ENCODE peak calls at places on chromosomes 5 and 9, in seven cellular contexts. T is T47D; K is activated CD8-positive, alpha-beta memory T cell treated with anti-CD3 and anti-CD28 coated beads, Interleukin-2, amount 50 U/mL, for 4 hours; W is ACHN; A is NCI-H1092 treated with DMSO at 0.1 percent for 48 hours; S is natural killer cell; Z is IMR-90. P is an unnamed sample.

GRCh38 chr9:125949247-125949646 is 202.1 kb downstream of the PBX3 start:
- DNase-seq in T (peak), K (no peak), Z (no peak), W (peak), A (no peak), S (no peak), P (no peak)

GRCh38 chr5:113092683-113093082 is 116.1 kb downstream of the DCP2 start:
- DNase-seq in S (no peak), K (no peak), A (no peak), W (no peak), Z (no peak), T (no peak), P (no peak)

GRCh38 chr9:89789922-89790510 is 185.2 kb downstream of the GADD45G start:
- DNase-seq in S (no peak), A (no peak), T (no peak), W (no peak), K (no peak), Z (no peak), P (no peak)

GRCh38 chr5:168583742-168584482 is 4.7 kb upstream of the PANK3 start:
- DNase-seq in S (no peak), Z (no peak), K (no peak), W (no peak), A (no peak), T (no peak), P (no peak)

GRCh38 chr9:127788337-127789011 is 2.6 kb downstream of the CDK9 start:
- DNase-seq in T (no peak), A (no peak), W (no peak), K (no peak), Z (no peak), S (no peak), P (no peak)

GRCh38 chr9:69173497-69173890 is 583 bp upstream of the TJP2 start:
- DNase-seq in T (no peak), W (no peak), K (no peak), Z (no peak), A (no peak), S (no peak), P (no peak)

GRCh38 chr5:76114192-76114795 is 31.1 kb downstream of the SV2C start:
- DNase-seq in A (no peak), W (no peak), Z (no peak), T (no peak), S (no peak), K (no peak), P (no peak)

GRCh38 chr5:67045816-67046740 is 150.5 kb downstream of the CD180 start:
- DNase-seq in S (no peak), A (no peak), W (no peak), K (no peak), T (no peak), Z (peak), P (no peak)

GRCh38 chr9:100228352-100228869 is 124.3 kb downstream of the TEX10 start:
- DNase-seq in T (no peak), A (no peak), S (no peak), K (no peak), Z (no peak), W (no peak), P (no peak)

GRCh38 chr9:134152022-134152448 is 12.3 kb downstream of the RNU6ATAC start:
- DNase-seq in W (no peak), T (no peak), K (no peak), Z (no peak), A (no peak), S (no peak), P (no peak)

GRCh38 chr9:75071530-75072122 is 16.3 kb downstream of the NMRK1 start:
- DNase-seq in T (no peak), Z (no peak), S (no peak), A (no peak), W (no peak), K (peak), P (no peak)

GRCh38 chr9:95641591-95641990 is 124.8 kb upstream of the PTCH1 start:
- DNase-seq in K (no peak), A (peak), Z (no peak), W (no peak), T (no peak), S (no peak), P (no peak)

GRCh38 chr9:136558373-136558772 is 12.5 kb upstream of the NOTCH1 start:
- DNase-seq in W (no peak), K (no peak), S (no peak), T (no peak), A (no peak), Z (no peak), P (no peak)

GRCh38 chr9:95003694-95004451 is 277.4 kb downstream of the AOPEP start:
- DNase-seq in T (peak), A (peak), W (peak), K (no peak), S (no peak), Z (peak), P (peak)

GRCh38 chr5:74641778-74642542 is 1.4 kb upstream of the ENC1 start:
- DNase-seq in S (no peak), W (peak), K (no peak), Z (peak), A (peak), T (peak), P (peak)

GRCh38 chr9:87008667-87009066 is 61.4 kb upstream of the GAS1 start:
- DNase-seq in T (no peak), A (no peak), K (no peak), W (no peak), S (no peak), Z (no peak), P (no peak)

GRCh38 chr5:65961644-65962043 is 35.3 kb downstream of the ERBIN start:
- DNase-seq in T (no peak), A (no peak), S (no peak), Z (peak), W (peak), K (no peak), P (no peak)

GRCh38 chr5:58056546-58056945 is 403.3 kb downstream of the PLK2 start:
- DNase-seq in Z (peak), W (no peak), K (no peak), A (no peak), S (no peak), T (peak), P (no peak)

GRCh38 chr5:164680812-164681211 is 1175.4 kb downstream of the MAT2B start:
- DNase-seq in S (no peak), W (no peak), Z (no peak), A (no peak), K (no peak), T (no peak), P (no peak)

GRCh38 chr5:19064094-19064493 is 923.9 kb downstream of the CDH18 start:
- DNase-seq in K (no peak), W (no peak), Z (no peak), T (no peak), S (no peak), A (no peak), P (no peak)

GRCh38 chr9:98707158-98708102 is 1.3 kb downstream of the GABBR2 start:
- DNase-seq in A (peak), S (no peak), W (peak), K (no peak), Z (peak), T (peak), P (peak)

GRCh38 chr5:53983568-53984465 is 326.6 kb downstream of the ARL15 start:
- DNase-seq in T (no peak), K (no peak), Z (peak), A (no peak), W (no peak), S (no peak), P (no peak)

GRCh38 chr5:152185547-152186234 is 219.4 kb downstream of the NMUR2 start:
- DNase-seq in S (no peak), T (no peak), A (no peak), Z (no peak), K (no peak), W (no peak), P (no peak)

GRCh38 chr9:95230046-95230445 is 87.5 kb downstream of the FANCC start:
- DNase-seq in K (no peak), S (no peak), T (no peak), A (no peak), Z (no peak), W (no peak), P (no peak)

GRCh38 chr5:128498844-128499455 is 39.1 kb downstream of the FBN2 start:
- DNase-seq in Z (peak), W (peak), A (peak), T (peak), K (no peak), S (no peak), P (no peak)

GRCh38 chr5:170070556-170071412 is 34.9 kb upstream of the FOXI1 start:
- DNase-seq in Z (peak), W (no peak), T (peak), A (peak), S (no peak), K (no peak), P (no peak)

GRCh38 chr5:57932761-57933160 is 450.1 kb upstream of the ACTBL2 start:
- DNase-seq in W (no peak), Z (no peak), K (no peak), T (no peak), A (no peak), S (no peak), P (no peak)

GRCh38 chr9:34380034-34380510 is 3.4 kb upstream of the MYORG start:
- DNase-seq in T (no peak), K (no peak), Z (no peak), W (no peak), A (peak), S (no peak), P (no peak)

GRCh38 chr5:172830876-172831662 is 3.0 kb upstream of the ERGIC1 start:
- DNase-seq in S (no peak), T (no peak), W (no peak), A (no peak), K (no peak), Z (peak), P (no peak)

GRCh38 chr9:71962328-71962727 is 50.9 kb downstream of the C9orf85 start:
- DNase-seq in A (no peak), K (no peak), Z (no peak), T (no peak), W (no peak), S (no peak), P (no peak)

GRCh38 chr9:114137831-114138230 is 17.5 kb upstream of the COL27A1 start:
- DNase-seq in Z (no peak), S (no peak), A (no peak), K (no peak), W (no peak), T (no peak), P (no peak)

P was measured in upper lobe of left lung.